ENCODE peak calls at places on chromosomes 5 and 9, in five cellular contexts. M, W, Z, H and F are unnamed samples.

GRCh38 chr5:16539169-16539666 is 73.6 kb upstream of the ZNF622 start:
- DNase-seq in M (peak), W (peak), Z (peak), H (peak), F (no peak)

GRCh38 chr5:123512631-123513461 is 869 bp downstream of the CSNK1G3 start:
- DNase-seq in M (peak), W (peak), Z (peak), H (peak), F (peak)

GRCh38 chr5:59955241-59955640 is 61.7 kb upstream of the PDE4D start:
- DNase-seq in M (no peak), W (no peak), Z (no peak), H (no peak), F (no peak)

GRCh38 chr9:106798021-106798799 is 64.8 kb upstream of the ZNF462 start:
- DNase-seq in M (no peak), W (no peak), Z (no peak), H (no peak), F (no peak)

GRCh38 chr9:91176426-91176825 is 185.3 kb downstream of the AUH start:
- DNase-seq in M (no peak), W (no peak), Z (no peak), H (no peak), F (peak)

GRCh38 chr5:148913985-148914421 is 87.6 kb downstream of the ADRB2 start:
- DNase-seq in M (peak), W (no peak), Z (no peak), H (no peak), F (no peak)

GRCh38 chr5:111966290-111966689 is 209.3 kb upstream of the NREP start:
- DNase-seq in M (no peak), W (no peak), Z (no peak), H (no peak), F (no peak)

GRCh38 chr5:5983261-5983660 is 395.1 kb downstream of the MED10 start:
- DNase-seq in M (no peak), W (no peak), Z (no peak), H (no peak), F (no peak)

GRCh38 chr9:107480386-107480789 is 9.2 kb downstream of the KLF4 start:
- DNase-seq in M (peak), W (peak), Z (no peak), H (no peak), F (peak)

GRCh38 chr9:75230469-75230868 is 142.2 kb downstream of the OSTF1 start:
- DNase-seq in M (no peak), W (no peak), Z (no peak), H (no peak), F (no peak)

GRCh38 chr9:75228893-75229292 is 140.6 kb downstream of the OSTF1 start:
- DNase-seq in M (no peak), W (no peak), Z (no peak), H (no peak), F (no peak)

GRCh38 chr9:75226403-75227139 is 138.3 kb downstream of the OSTF1 start:
- DNase-seq in M (no peak), W (no peak), Z (no peak), H (no peak), F (no peak)

GRCh38 chr9:75231167-75231566 is 142.9 kb downstream of the OSTF1 start:
- DNase-seq in M (no peak), W (no peak), Z (no peak), H (no peak), F (no peak)

DNA sequence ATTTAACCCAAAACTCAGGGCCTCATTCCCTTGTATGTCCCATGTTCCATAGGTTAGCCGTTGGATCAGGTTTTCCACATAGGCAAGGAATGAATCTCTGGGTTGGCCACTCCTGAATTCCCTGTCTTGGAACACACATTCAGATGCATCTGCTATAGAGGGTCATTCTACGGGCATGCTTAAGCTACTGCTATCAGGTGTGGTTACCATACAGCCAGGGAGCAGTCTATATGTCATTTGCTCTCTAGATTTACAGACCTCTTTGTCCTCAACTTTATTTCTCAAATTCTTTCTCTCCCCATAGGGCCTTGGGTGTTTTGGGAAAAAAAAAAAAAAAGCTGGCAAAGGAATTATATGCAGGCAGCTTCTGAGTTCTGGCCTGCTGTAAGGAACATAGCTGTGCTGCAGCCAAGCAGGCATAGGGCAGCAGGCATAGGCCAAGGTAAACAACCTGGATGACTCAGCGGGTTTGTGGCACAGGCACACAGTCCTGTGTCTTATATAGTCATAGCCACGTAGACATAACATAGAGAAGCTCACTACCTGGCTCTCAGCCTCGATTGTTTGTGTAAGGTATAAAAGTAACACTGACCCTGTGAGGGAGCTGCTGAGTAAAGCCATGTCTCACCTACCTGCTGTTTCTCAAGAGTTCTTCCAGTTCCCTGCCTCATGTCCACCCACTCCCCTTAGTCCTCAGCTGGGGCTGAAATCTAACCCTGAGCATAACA is 141.5 kb downstream of the OSTF1 start:
- DNase-seq in M (no peak), W (peak), Z (peak), H (no peak), F (no peak)
- TF ChIP-seq CTCF in M (no peak), W (peak), Z (peak), H (no peak), F (no peak)

GRCh38 chr5:163505475-163506457 is at the start of gene MAT2B:
- DNase-seq in M (peak), W (peak), Z (peak), H (peak), F (peak)
- TF ChIP-seq POLR2A in M (peak), W (peak), Z (peak), H (peak), F (peak)

GRCh38 chr9:4630836-4631235 is 31.3 kb upstream of the PLPP6 start:
- DNase-seq in M (no peak), W (no peak), Z (no peak), H (no peak), F (no peak)
- TF ChIP-seq CTCF in M (no peak), W (no peak), Z (no peak), H (no peak), F (no peak)

GRCh38 chr5:136134653-136135052 is 2.0 kb downstream of the SMAD5 start:
- DNase-seq in M (no peak), W (no peak), Z (no peak), H (no peak), F (no peak)

GRCh38 chr5:136132087-136132486 is 558 bp upstream of the SMAD5 start:
- DNase-seq in M (no peak), W (peak), Z (peak), H (peak), F (peak)

GRCh38 chr5:136133416-136134383 is 1.1 kb downstream of the SMAD5 start:
- DNase-seq in M (peak), W (peak), Z (peak), H (peak), F (peak)

GRCh38 chr5:136130581-136130980 is 2.1 kb upstream of the SMAD5 start:
- DNase-seq in M (no peak), W (no peak), Z (no peak), H (no peak), F (no peak)

GRCh38 chr5:136132557-136133415 is at the start of gene SMAD5:
- DNase-seq in M (peak), W (peak), Z (peak), H (peak), F (peak)
- TF ChIP-seq POLR2A in M (no peak), W (peak), Z (peak), H (peak), F (peak)